ENCODE peak calls at places on chromosomes 12 and 14, in seven cellular contexts. N is GM13977; T is Calu3; F is CD4-positive, CD25-positive, alpha-beta regulatory T cell; K is HepG2; P is T47D; X is CD8-positive, alpha-beta T cell. D is an unnamed sample.

GRCh38 chr12:93823616-93824410 is 146.6 kb downstream of the CRADD start:
- DNase-seq in N (no peak), T (no peak), F (no peak), K (no peak), P (no peak), X (no peak), D (no peak)

GRCh38 chr12:121576851-121577391 is 3.9 kb downstream of the KDM2B start:
- DNase-seq in N (peak), T (no peak), F (no peak), K (peak), P (no peak), X (no peak), D (no peak)

GRCh38 chr14:105333020-105333490 is 18.5 kb downstream of the PACS2 start:
- DNase-seq in N (no peak), T (no peak), F (no peak), K (no peak), P (no peak), X (no peak), D (no peak)

GRCh38 chr14:104215706-104216334 is 77.4 kb downstream of the KIF26A start:
- DNase-seq in N (no peak), T (no peak), F (no peak), K (no peak), P (no peak), X (no peak), D (no peak)

GRCh38 chr14:100132161-100132902 is 27.1 kb downstream of the DEGS2 start:
- DNase-seq in N (no peak), T (no peak), F (no peak), K (no peak), P (no peak), X (no peak), D (no peak)

GRCh38 chr12:94207467-94208432 is 59.4 kb downstream of the PLXNC1 start:
- DNase-seq in N (peak), T (no peak), F (peak), K (no peak), P (no peak), X (peak), D (no peak)

GRCh38 chr12:31896514-31897039 is 62.6 kb upstream of the RESF1 start:
- DNase-seq in N (peak), T (peak), F (peak), K (no peak), P (no peak), X (peak), D (no peak)

GRCh38 chr12:32296541-32296940 is 102.8 kb upstream of the FGD4 start:
- DNase-seq in N (no peak), T (peak), F (no peak), K (no peak), P (no peak), X (no peak), D (peak)

GRCh38 chr14:99274346-99275221 is 2.6 kb upstream of the BCL11B start:
- DNase-seq in N (peak), T (peak), F (peak), K (peak), P (peak), X (peak), D (peak)

GRCh38 chr12:42236017-42236416 is 2.0 kb downstream of the YAF2 start:
- DNase-seq in N (no peak), T (no peak), F (no peak), K (no peak), P (no peak), X (no peak), D (no peak)

GRCh38 chr12:46269429-46270241 is 792 bp upstream of the SLC38A1 start:
- DNase-seq in N (peak), T (peak), F (peak), K (no peak), P (peak), X (peak), D (peak)

GRCh38 chr12:111454311-111454710 is 48.6 kb downstream of the SH2B3 start:
- DNase-seq in N (no peak), T (no peak), F (no peak), K (no peak), P (no peak), X (no peak), D (no peak)

GRCh38 chr14:66624319-66624937 is 116.5 kb downstream of the GPHN start:
- DNase-seq in N (peak), T (peak), F (peak), K (peak), P (peak), X (no peak), D (peak)

GRCh38 chr12:87082756-87083155 is 826.6 kb upstream of the MGAT4C start:
- DNase-seq in N (no peak), T (peak), F (no peak), K (no peak), P (no peak), X (no peak), D (peak)

GRCh38 chr12:110340706-110341105 is 59.7 kb downstream of the ATP2A2 start:
- DNase-seq in N (no peak), T (no peak), F (no peak), K (no peak), P (no peak), X (no peak), D (no peak)

GRCh38 chr14:35402323-35403084 is 2.0 kb downstream of the NFKBIA start:
- DNase-seq in N (no peak), T (no peak), F (peak), K (no peak), P (no peak), X (peak), D (no peak)

GRCh38 chr12:102824218-102824835 is 92.7 kb downstream of the PAH start:
- DNase-seq in N (peak), T (peak), F (no peak), K (peak), P (peak), X (no peak), D (peak)

GRCh38 chr12:60710246-60710645 is 1114.4 kb downstream of the SLC16A7 start:
- DNase-seq in N (no peak), T (no peak), F (no peak), K (no peak), P (no peak), X (no peak), D (no peak)

GRCh38 chr12:109910969-109911348 is 10.9 kb downstream of the TCHP start:
- DNase-seq in N (no peak), T (peak), F (peak), K (peak), P (no peak), X (peak), D (peak)

GRCh38 chr12:95237315-95237714 is 19.7 kb downstream of the VEZT start:
- DNase-seq in N (no peak), T (no peak), F (no peak), K (no peak), P (no peak), X (no peak), D (no peak)

GRCh38 chr12:107404981-107405380 is 280.6 kb upstream of the PWP1 start:
- DNase-seq in N (peak), T (peak), F (peak), K (peak), P (no peak), X (no peak), D (peak)

GRCh38 chr12:72570601-72571000 is 298.4 kb downstream of the TRHDE start:
- DNase-seq in N (peak), T (no peak), F (no peak), K (peak), P (no peak), X (no peak), D (no peak)

GRCh38 chr14:24629521-24629920 is 4.5 kb downstream of the GZMB start:
- DNase-seq in N (no peak), T (no peak), F (no peak), K (no peak), P (no peak), X (no peak), D (no peak)

GRCh38 chr14:64196668-64197411 is 97.3 kb downstream of the ESR2 start:
- DNase-seq in N (peak), T (no peak), F (no peak), K (no peak), P (no peak), X (no peak), D (no peak)

GRCh38 chr12:69896653-69897381 is 71.8 kb downstream of the MYRFL start:
- DNase-seq in N (no peak), T (no peak), F (no peak), K (no peak), P (no peak), X (no peak), D (no peak)

GRCh38 chr12:95998611-95999300 is 2.6 kb upstream of the HAL start:
- DNase-seq in N (peak), T (peak), F (peak), K (peak), P (peak), X (peak), D (peak)

GRCh38 chr12:79886917-79887519 is 47.9 kb downstream of the PPP1R12A start:
- DNase-seq in N (no peak), T (no peak), F (peak), K (peak), P (peak), X (no peak), D (peak)